ENCODE peak calls at places on chromosomes 1 and 21, in nine cellular contexts. L is psoas muscle; E is DMS153; A is neuronal stem cell; K is smooth muscle cell of the brain vasculature; X is stimulated activated CD8-positive, alpha-beta memory T cell treated with anti-CD3 and anti-CD28 coated beads, Interleukin-15, amount 100 ng/mL, for 4 hours; C is HS-5; O is A549; B is Panc1. J is an unnamed sample.

GRCh38 chr1:6059866-6060265 is 14.2 kb downstream of the KCNAB2 start:
- DNase-seq in L (no peak), E (no peak), A (no peak), K (no peak), X (no peak), C (no peak), O (no peak), B (no peak), J (no peak)

GRCh38 chr1:209797978-209798639 is 7.8 kb downstream of the IRF6 start:
- DNase-seq in L (no peak), E (no peak), A (no peak), K (no peak), X (no peak), C (no peak), O (no peak), B (no peak), J (no peak)

GRCh38 chr1:203441811-203442210 is 33.8 kb upstream of the PRELP start:
- DNase-seq in L (no peak), E (no peak), A (no peak), K (no peak), X (no peak), C (no peak), O (no peak), B (no peak), J (no peak)

GRCh38 chr1:99445486-99445885 is 181.2 kb downstream of the PLPPR4 start:
- DNase-seq in L (no peak), E (no peak), A (no peak), K (no peak), X (no peak), C (no peak), O (no peak), B (no peak), J (peak; percentile 26)

GRCh38 chr1:44842763-44843655 is at the start of gene PTCH2:
- DNase-seq in L (peak; percentile 68), E (peak; percentile 42), A (peak; percentile 90), K (no peak), X (no peak), C (no peak), O (peak; percentile 54), B (no peak), J (no peak)

GRCh38 chr1:117846674-117847425 is 82.6 kb downstream of the GDAP2 start:
- DNase-seq in L (no peak), E (no peak), A (no peak), K (no peak), X (no peak), C (no peak), O (no peak), B (no peak), J (no peak)

GRCh38 chr1:85894651-85895050 is 186.4 kb upstream of the ZNHIT6 start:
- DNase-seq in L (peak; percentile 11), E (no peak), A (no peak), K (peak; percentile 9), X (no peak), C (no peak), O (peak; percentile 16), B (peak; percentile 33), J (no peak)

GRCh38 chr21:38661296-38662223 is 144.2 kb upstream of the ETS2 start:
- DNase-seq in L (peak; percentile 18), E (no peak), A (no peak), K (no peak), X (no peak), C (no peak), O (no peak), B (no peak), J (no peak)

GRCh38 chr1:84267476-84267875 is 34.0 kb upstream of the SAMD13 start:
- DNase-seq in L (no peak), E (no peak), A (no peak), K (no peak), X (no peak), C (no peak), O (no peak), B (no peak), J (no peak)

GRCh38 chr21:33514234-33514633 is 22.7 kb upstream of the DNAJC28 start:
- DNase-seq in L (no peak), E (no peak), A (no peak), K (no peak), X (no peak), C (no peak), O (no peak), B (no peak), J (no peak)

GRCh38 chr1:59678809-59679228 is 135.9 kb upstream of the HOOK1 start:
- DNase-seq in L (no peak), E (no peak), A (peak; percentile 42), K (peak; percentile 89), X (no peak), C (peak; percentile 91), O (no peak), B (no peak), J (peak; percentile 56)

GRCh38 chr1:184954232-184954995 is 19.9 kb downstream of the NIBAN1 start:
- DNase-seq in L (no peak), E (no peak), A (no peak), K (no peak), X (no peak), C (no peak), O (no peak), B (no peak), J (no peak)

GRCh38 chr1:8026976-8027747 is 1.1 kb upstream of the ERRFI1 start:
- DNase-seq in L (peak; percentile 38), E (no peak), A (no peak), K (no peak), X (no peak), C (no peak), O (no peak), B (no peak), J (no peak)

GRCh38 chr1:207825719-207826556 is 74.1 kb downstream of the CD46 start:
- DNase-seq in L (peak; percentile 61), E (peak; percentile 22), A (no peak), K (no peak), X (peak; percentile 71), C (no peak), O (no peak), B (no peak), J (peak; percentile 37)

GRCh38 chr1:219189021-219189824 is 15.5 kb downstream of the LYPLAL1 start:
- DNase-seq in L (no peak), E (no peak), A (no peak), K (no peak), X (no peak), C (peak; percentile 40), O (no peak), B (no peak), J (peak; percentile 49)

GRCh38 chr21:46294647-46295176 is 8.6 kb downstream of the YBEY start:
- DNase-seq in L (no peak), E (no peak), A (no peak), K (no peak), X (no peak), C (no peak), O (no peak), B (no peak), J (no peak)

GRCh38 chr1:10033359-10033845 is 644 bp downstream of the UBE4B start:
- DNase-seq in L (no peak), E (no peak), A (no peak), K (no peak), X (no peak), C (no peak), O (peak; percentile 18), B (no peak), J (no peak)

GRCh38 chr1:63732666-63733065 is 41.2 kb upstream of the ROR1 start:
- DNase-seq in L (no peak), E (no peak), A (no peak), K (no peak), X (no peak), C (no peak), O (no peak), B (no peak), J (no peak)

GRCh38 chr1:118028267-118028666 is 98.7 kb downstream of the WDR3 start:
- DNase-seq in L (no peak), E (no peak), A (no peak), K (no peak), X (no peak), C (no peak), O (no peak), B (no peak), J (no peak)

GRCh38 chr1:147273409-147274307 is 31.2 kb downstream of the CHD1L start:
- DNase-seq in L (no peak), E (peak; percentile 14), A (peak; percentile 35), K (peak; percentile 39), X (no peak), C (peak; percentile 83), O (peak; percentile 59), B (peak; percentile 27), J (peak; percentile 44)

GRCh38 chr21:44921928-44922327 is 1.2 kb upstream of the ITGB2 start:
- DNase-seq in L (no peak), E (no peak), A (no peak), K (no peak), X (no peak), C (no peak), O (no peak), B (no peak), J (no peak)

GRCh38 chr1:80375662-80376061 is 1369.1 kb upstream of the ADGRL4 start:
- DNase-seq in L (no peak), E (no peak), A (no peak), K (no peak), X (no peak), C (peak; percentile 74), O (no peak), B (no peak), J (no peak)

GRCh38 chr1:84272401-84272800 is 29.1 kb upstream of the SAMD13 start:
- DNase-seq in L (no peak), E (peak; percentile 88), A (no peak), K (no peak), X (no peak), C (no peak), O (no peak), B (no peak), J (no peak)

GRCh38 chr21:46393941-46394818 is 64.5 kb upstream of the DIP2A start:
- DNase-seq in L (peak; percentile 23), E (peak; percentile 16), A (no peak), K (no peak), X (no peak), C (no peak), O (no peak), B (no peak), J (no peak)

GRCh38 chr1:29478046-29478791 is 241.9 kb downstream of the PTPRU start:
- DNase-seq in L (no peak), E (no peak), A (peak; percentile 40), K (no peak), X (no peak), C (no peak), O (no peak), B (no peak), J (no peak)

GRCh38 chr21:43792406-43792805 is 3.0 kb downstream of the RRP1 start:
- DNase-seq in L (no peak), E (no peak), A (no peak), K (no peak), X (no peak), C (no peak), O (no peak), B (no peak), J (no peak)

GRCh38 chr1:107942829-107943228 is 22.2 kb downstream of the VAV3 start:
- DNase-seq in L (no peak), E (no peak), A (no peak), K (no peak), X (no peak), C (no peak), O (no peak), B (no peak), J (no peak)

GRCh38 chr1:204494281-204495077 is at the start of gene PIK3C2B:
- DNase-seq in L (peak; percentile 84), E (peak; percentile 82), A (peak; percentile 86), K (peak; percentile 7), X (peak; percentile 45), C (peak; percentile 46), O (peak; percentile 97), B (no peak), J (peak; percentile 55)

GRCh38 chr21:46110499-46111192 is 12.7 kb downstream of the COL6A2 start:
- DNase-seq in L (peak; percentile 25), E (no peak), A (no peak), K (no peak), X (no peak), C (no peak), O (no peak), B (no peak), J (no peak)

GRCh38 chr1:81149649-81150335 is 650.9 kb upstream of the ADGRL2 start:
- DNase-seq in L (no peak), E (no peak), A (no peak), K (no peak), X (no peak), C (no peak), O (no peak), B (no peak), J (no peak)

GRCh38 chr1:24317081-24317480 is 2.1 kb upstream of the GRHL3 start:
- DNase-seq in L (no peak), E (no peak), A (no peak), K (no peak), X (no peak), C (no peak), O (no peak), B (no peak), J (no peak)

J was measured in pulmonary artery endothelial cell.